ENCODE peak calls at places on chromosomes 7 and 10, in five cellular contexts. Z is RPMI8226; Y is stimulated activated CD4-positive, alpha-beta T cell treated with anti-CD3 and anti-CD28 coated beads, Interleukin-15, amount 100 ng/mL, for 1 hour; X is anterior cingulate cortex; J is HEK293T. B is an unnamed sample.

GRCh38 chr7:100483728-100484635 is at the start of gene NYAP1:
- DNase-seq in Z (no peak), Y (peak; percentile 35), X (peak; percentile 66), J (peak; percentile 66), B (peak; percentile 43)

GRCh38 chr7:99451936-99452335 is 13.2 kb downstream of the CPSF4 start:
- DNase-seq in Z (no peak), Y (no peak), X (no peak), J (no peak), B (no peak)

GRCh38 chr10:18364987-18365775 is 225.0 kb downstream of the CACNB2 start:
- DNase-seq in Z (no peak), Y (no peak), X (no peak), J (no peak), B (no peak)

GRCh38 chr10:78170026-78170475 is 136.4 kb downstream of the RPS24 start:
- DNase-seq in Z (no peak), Y (no peak), X (no peak), J (no peak), B (no peak)

GRCh38 chr10:84097787-84098353 is 41.4 kb upstream of the GHITM start:
- DNase-seq in Z (no peak), Y (no peak), X (no peak), J (no peak), B (no peak)

GRCh38 chr7:44103941-44104879 is at the start of gene AEBP1:
- DNase-seq in Z (peak; percentile 70), Y (no peak), X (no peak), J (no peak), B (no peak)

GRCh38 chr10:131231965-131232541 is 79.5 kb downstream of the TCERG1L start:
- DNase-seq in Z (no peak), Y (no peak), X (no peak), J (no peak), B (no peak)

GRCh38 chr7:503046-503574 is 16.5 kb downstream of the PDGFA start:
- DNase-seq in Z (no peak), Y (no peak), X (no peak), J (no peak), B (no peak)

GRCh38 chr7:73436031-73436929 is 2.7 kb downstream of the FZD9 start:
- DNase-seq in Z (no peak), Y (no peak), X (no peak), J (no peak), B (no peak)

GRCh38 chr7:17996442-17997223 is 31.0 kb downstream of the PRPS1L1 start:
- DNase-seq in Z (no peak), Y (no peak), X (no peak), J (no peak), B (no peak)

GRCh38 chr10:133117688-133118071 is 30.0 kb downstream of the ADGRA1 start:
- DNase-seq in Z (no peak), Y (no peak), X (no peak), J (no peak), B (no peak)

GRCh38 chr10:48437546-48437945 is 131.1 kb downstream of the MAPK8 start:
- DNase-seq in Z (no peak), Y (no peak), X (no peak), J (no peak), B (no peak)

GRCh38 chr10:122671355-122671754 is 28.3 kb downstream of the C10orf120 start:
- DNase-seq in Z (no peak), Y (no peak), X (no peak), J (no peak), B (no peak)

GRCh38 chr10:124557167-124557566 is 95.5 kb downstream of the LHPP start:
- DNase-seq in Z (no peak), Y (no peak), X (no peak), J (no peak), B (no peak)

GRCh38 chr7:48173983-48174382 is 2.7 kb downstream of the ABCA13 start:
- DNase-seq in Z (no peak), Y (no peak), X (no peak), J (no peak), B (no peak)

GRCh38 chr10:121804460-121804859 is 123.4 kb downstream of the ATE1 start:
- DNase-seq in Z (no peak), Y (no peak), X (no peak), J (no peak), B (no peak)

GRCh38 chr7:112038353-112038752 is 167.8 kb downstream of the DOCK4 start:
- DNase-seq in Z (no peak), Y (no peak), X (no peak), J (no peak), B (no peak)

B was measured in amygdala.